ENCODE peak calls at places on chromosomes 12 and 14, in four cellular contexts. H is K562, I is HepG2, J is GM12878. V is an unnamed sample.
A peak's percentile ranks its signal among the peaks of the same experiment; 100 is the strongest.

GRCh38 chr12:109916045-109916444 is 16.0 kb downstream of the TCHP start:
- DNase-seq in H (no peak), J (no peak), I (no peak), V (no peak)

GRCh38 chr14:104130974-104131651 is 7.3 kb upstream of the KIF26A start:
- DNase-seq in J (no peak), I (peak; percentile 23), H (no peak), V (peak; percentile 55)

GRCh38 chr14:32023540-32023939 is 53.6 kb upstream of the ARHGAP5 start:
- DNase-seq in I (no peak), J (no peak), H (no peak), V (no peak)

GRCh38 chr12:25311501-25311900 is 60.8 kb upstream of the KRAS start:
- DNase-seq in J (no peak), H (no peak), I (no peak), V (no peak)

GRCh38 chr12:12837025-12837872 is 24.1 kb downstream of the DDX47 start:
- DNase-seq in J (no peak), H (peak; percentile 44), I (peak; percentile 37), V (peak; percentile 75)

GRCh38 chr14:80638620-80639215 is 302.8 kb downstream of the CEP128 start:
- DNase-seq in H (no peak), I (no peak), J (no peak), V (peak; percentile 27)

GRCh38 chr14:24398298-24398942 is 383 bp upstream of the NYNRIN start:
- DNase-seq in I (no peak), J (no peak), H (no peak), V (no peak)

GRCh38 chr12:29270001-29270400 is 111.0 kb downstream of the ERGIC2 start:
- DNase-seq in H (no peak), I (no peak), J (no peak), V (no peak)

GRCh38 chr12:47891356-47891755 is 13.4 kb downstream of the VDR start:
- DNase-seq in I (no peak), H (no peak), J (no peak), V (no peak)

GRCh38 chr14:105205718-105206208 is 24.7 kb upstream of the NUDT14 start:
- DNase-seq in I (no peak), J (no peak), H (no peak), V (no peak)

GRCh38 chr14:77243853-77244252 is 27.2 kb downstream of the NGB start:
- DNase-seq in I (no peak), H (no peak), J (peak; percentile 8), V (no peak)

GRCh38 chr12:24360907-24361306 is 411.4 kb upstream of the SOX5 start:
- DNase-seq in I (peak; percentile 58), H (no peak), J (peak; percentile 30), V (no peak)

GRCh38 chr12:49013403-49013802 is 5.2 kb downstream of the PRKAG1 start:
- DNase-seq in H (no peak), J (no peak), I (no peak), V (no peak)

GRCh38 chr12:78802593-78802992 is 62.0 kb upstream of the SYT1 start:
- DNase-seq in H (no peak), J (no peak), I (no peak), V (peak; percentile 62)

GRCh38 chr14:52551696-52552062 is 626 bp downstream of the TXNDC16 start:
- DNase-seq in J (no peak), H (peak; percentile 39), I (peak; percentile 32), V (peak; percentile 30)

GRCh38 chr12:87988534-87988933 is 40.7 kb downstream of the C12orf50 start:
- DNase-seq in I (no peak), J (no peak), H (no peak), V (no peak)

GRCh38 chr14:95597784-95598204 is 62.9 kb downstream of the GLRX5 start:
- DNase-seq in J (no peak), H (peak; percentile 5), I (no peak), V (no peak)

GRCh38 chr12:122308811-122309210 is 42.5 kb upstream of the VPS33A start:
- DNase-seq in H (no peak), I (no peak), J (no peak), V (no peak)

GRCh38 chr12:20370001-20370381 is 1.7 kb downstream of the PDE3A start:
- DNase-seq in J (no peak), H (no peak), I (no peak), V (peak; percentile 6)

GRCh38 chr12:112837629-112838191 is 46.2 kb downstream of the RPH3A start:
- DNase-seq in I (peak; percentile 14), J (no peak), H (peak; percentile 11), V (peak; percentile 54)

GRCh38 chr12:56991319-56991906 is 14.9 kb downstream of the ZBTB39 start:
- DNase-seq in J (no peak), H (peak; percentile 70), I (no peak), V (no peak)

GRCh38 chr12:85835417-85835809 is 796 bp downstream of the RASSF9 start:
- DNase-seq in H (no peak), I (no peak), J (no peak), V (no peak)

GRCh38 chr12:118055144-118055557 is 5.8 kb downstream of the WSB2 start:
- DNase-seq in H (peak; percentile 80), J (no peak), I (peak; percentile 68), V (peak; percentile 82)
- TF ChIP-seq MAX in H (no peak), J (no peak), I (no peak), V (no peak)

GRCh38 chr12:50985322-50985721 is 33.0 kb downstream of the HIGD1C start:
- DNase-seq in J (no peak), I (peak; percentile 25), H (no peak), V (no peak)
- TF ChIP-seq POLR2AphosphoS2 in J (no peak), I (no peak), H (no peak), V (no peak)

GRCh38 chr14:101457177-101457935 is 103.9 kb upstream of the DIO3 start:
- DNase-seq in H (no peak), I (no peak), J (no peak), V (no peak)
- TF ChIP-seq MAX in H (no peak), I (no peak), J (no peak), V (no peak)

GRCh38 chr14:60594077-60594476 is 55.2 kb downstream of the SIX1 start:
- DNase-seq in J (no peak), I (no peak), H (no peak), V (no peak)
- TF ChIP-seq POLR2AphosphoS2 in J (no peak), I (no peak), H (no peak), V (no peak)

DNA sequence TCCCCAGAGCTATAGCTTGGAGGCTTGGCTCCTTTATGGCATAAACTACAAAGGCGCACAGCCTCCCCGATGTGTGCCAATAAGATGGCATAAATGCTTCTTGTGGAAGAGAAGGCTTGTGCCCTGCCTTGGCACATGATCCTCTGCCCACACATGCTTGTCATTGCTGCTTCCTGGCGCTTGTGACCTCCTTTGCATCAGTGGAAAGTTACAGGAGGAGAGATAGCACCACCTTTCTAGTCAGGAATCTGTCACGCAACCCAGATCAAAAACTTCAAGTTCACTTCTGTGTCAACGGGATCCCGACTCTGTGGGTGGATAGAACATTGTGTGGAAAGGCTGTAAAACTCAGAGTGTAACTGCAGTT is 183.8 kb upstream of the HIF1A start:
- DNase-seq in H (no peak), I (no peak), J (no peak), V (no peak)
- TF ChIP-seq MAX in H (no peak), I (no peak), J (no peak), V (no peak)

GRCh38 chr14:83991666-83992065 is 1538.3 kb upstream of the FLRT2 start:
- DNase-seq in J (no peak), I (no peak), H (no peak), V (no peak)

GRCh38 chr14:83993545-83993944 is 1536.4 kb upstream of the FLRT2 start:
- DNase-seq in I (no peak), J (no peak), H (no peak), V (no peak)

GRCh38 chr14:83992857-83993256 is 1537.1 kb upstream of the FLRT2 start:
- DNase-seq in H (no peak), I (no peak), J (no peak), V (no peak)

GRCh38 chr14:83994020-83994419 is 1535.9 kb upstream of the FLRT2 start:
- DNase-seq in I (no peak), J (no peak), H (no peak), V (no peak)

GRCh38 chr14:83988274-83988673 is 1541.7 kb upstream of the FLRT2 start:
- DNase-seq in H (no peak), I (no peak), J (no peak), V (no peak)
- TF ChIP-seq POLR2AphosphoS2 in H (no peak), I (no peak), J (no peak), V (no peak)

V was measured in A549.